ENCODE peak calls at places on chromosomes 1 and 21, in six cellular contexts. D is neural progenitor cell, I is HCT116, Q is PC-3, T is GM23248, W is SK-N-SH. N is an unnamed sample.

GRCh38 chr1:177872563-177872900 is 97.3 kb downstream of the SEC16B start:
- DNase-seq in D (no peak), I (no peak), Q (no peak), T (no peak), W (no peak), N (no peak)

GRCh38 chr21:36589352-36589971 is 109.5 kb upstream of the SIM2 start:
- DNase-seq in D (peak), I (peak), Q (peak), T (peak), W (peak), N (peak)

GRCh38 chr1:114234408-114235119 is 80.9 kb upstream of the SYT6 start:
- DNase-seq in D (no peak), I (no peak), Q (no peak), T (no peak), W (no peak), N (no peak)

GRCh38 chr1:243462929-243463697 is 207.3 kb downstream of the SDCCAG8 start:
- DNase-seq in D (no peak), I (no peak), Q (no peak), T (no peak), W (no peak), N (no peak)

GRCh38 chr1:33228935-33229487 is 27.3 kb upstream of the ZNF362 start:
- DNase-seq in D (no peak), I (no peak), Q (peak), T (peak), W (no peak), N (no peak)

GRCh38 chr1:198001776-198002408 is 84.7 kb downstream of the LHX9 start:
- DNase-seq in D (no peak), I (no peak), Q (no peak), T (peak), W (no peak), N (no peak)

GRCh38 chr1:78641558-78641957 is 8.1 kb upstream of the IFI44 start:
- DNase-seq in D (no peak), I (no peak), Q (no peak), T (no peak), W (no peak), N (peak)

GRCh38 chr1:21816602-21817302 is 4.7 kb downstream of the LDLRAD2 start:
- DNase-seq in D (no peak), I (peak), Q (peak), T (peak), W (no peak), N (no peak)

GRCh38 chr1:178849932-178850331 is 20.9 kb downstream of the ANGPTL1 start:
- DNase-seq in D (no peak), I (no peak), Q (no peak), T (no peak), W (no peak), N (no peak)

GRCh38 chr1:194919146-194919545 is 1689.1 kb downstream of the KCNT2 start:
- DNase-seq in D (no peak), I (no peak), Q (no peak), T (no peak), W (no peak), N (no peak)

GRCh38 chr1:37567023-37567422 is 10.3 kb downstream of the DNALI1 start:
- DNase-seq in D (no peak), I (no peak), Q (no peak), T (no peak), W (no peak), N (no peak)

GRCh38 chr1:9573723-9574122 is 15.0 kb upstream of the TMEM201 start:
- DNase-seq in D (peak), I (no peak), Q (peak), T (peak), W (peak), N (peak)

GRCh38 chr1:43552813-43553212 is 22.1 kb downstream of the PTPRF start:
- DNase-seq in D (no peak), I (no peak), Q (no peak), T (peak), W (no peak), N (no peak)

GRCh38 chr1:99546432-99547416 is 99.2 kb upstream of the PALMD start:
- DNase-seq in D (no peak), I (no peak), Q (no peak), T (peak), W (no peak), N (no peak)

GRCh38 chr1:200488375-200489165 is 78.7 kb upstream of the ZNF281 start:
- DNase-seq in D (peak), I (peak), Q (peak), T (peak), W (peak), N (peak)

GRCh38 chr1:66436378-66437135 is 97.4 kb upstream of the SGIP1 start:
- DNase-seq in D (no peak), I (peak), Q (peak), T (peak), W (no peak), N (peak)

GRCh38 chr1:94481473-94481933 is 60.1 kb downstream of the F3 start:
- DNase-seq in D (peak), I (peak), Q (peak), T (peak), W (peak), N (peak)

GRCh38 chr1:65940131-65940530 is 147.4 kb downstream of the PDE4B start:
- DNase-seq in D (no peak), I (no peak), Q (no peak), T (no peak), W (no peak), N (no peak)

GRCh38 chr1:39089811-39090519 is 63.8 kb downstream of the NDUFS5 start:
- DNase-seq in D (peak), I (no peak), Q (peak), T (peak), W (no peak), N (no peak)

GRCh38 chr1:183129921-183130675 is 56.0 kb upstream of the LAMC2 start:
- DNase-seq in D (no peak), I (no peak), Q (no peak), T (peak), W (no peak), N (no peak)

GRCh38 chr1:196114193-196114592 is 494.0 kb downstream of the KCNT2 start:
- DNase-seq in D (no peak), I (no peak), Q (peak), T (peak), W (no peak), N (no peak)

GRCh38 chr1:176829261-176829976 is 335.1 kb downstream of the ASTN1 start:
- DNase-seq in D (no peak), I (no peak), Q (no peak), T (no peak), W (no peak), N (no peak)

GRCh38 chr1:172172267-172172880 is 248.1 kb upstream of the C1orf105 start:
- DNase-seq in D (no peak), I (no peak), Q (no peak), T (no peak), W (no peak), N (no peak)
- TF ChIP-seq EZH2phosphoT487 in D (no peak), I (no peak), Q (no peak), T (no peak), W (no peak), N (no peak)

GRCh38 chr1:58545591-58546519 is 671 bp downstream of the OMA1 start:
- DNase-seq in D (peak), I (no peak), Q (peak), T (peak), W (peak), N (peak)

GRCh38 chr1:58551741-58552140 is 5.2 kb upstream of the OMA1 start:
- DNase-seq in D (no peak), I (no peak), Q (no peak), T (no peak), W (no peak), N (no peak)

GRCh38 chr1:58546520-58547308 is at the start of gene OMA1:
- DNase-seq in D (peak), I (peak), Q (peak), T (peak), W (peak), N (peak)

GRCh38 chr1:58548381-58548780 is 1.9 kb upstream of the OMA1 start:
- DNase-seq in D (no peak), I (no peak), Q (no peak), T (no peak), W (no peak), N (no peak)

DNA sequence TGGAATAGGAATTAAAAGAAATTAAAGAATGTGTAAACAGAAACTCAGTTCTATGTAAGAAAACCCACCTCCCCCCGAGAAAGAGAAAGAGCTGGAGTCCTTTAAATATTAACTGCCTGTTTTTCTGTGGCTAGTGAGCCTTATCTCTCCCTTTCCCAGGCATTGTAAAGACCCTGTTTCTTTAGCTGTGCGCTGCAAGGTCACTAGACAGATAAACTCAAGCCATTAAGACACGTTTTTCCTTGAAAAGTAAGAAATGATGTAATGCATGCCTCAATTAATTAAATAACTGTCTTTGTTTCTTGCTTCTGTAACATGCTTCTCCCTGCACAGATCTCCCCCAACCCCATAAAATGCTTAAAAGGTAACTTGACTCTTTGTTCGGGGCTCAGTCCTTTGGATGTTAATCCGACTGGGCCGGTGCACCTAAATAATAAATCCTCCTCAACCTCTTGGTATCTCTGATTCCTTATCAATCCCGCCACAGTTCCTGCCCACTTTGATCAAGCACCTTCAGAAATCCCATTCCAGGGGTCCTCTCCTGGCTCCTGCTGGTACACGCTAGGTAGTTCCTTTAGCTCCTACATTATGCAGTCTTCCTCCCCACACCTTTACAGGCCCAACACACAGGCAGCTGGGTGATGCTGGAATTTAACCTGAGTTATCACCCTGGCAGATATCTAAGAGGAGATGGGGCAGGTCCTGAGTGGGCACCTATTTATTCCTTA is 2.9 kb upstream of the OMA1 start:
- DNase-seq in D (no peak), I (no peak), Q (no peak), T (no peak), W (no peak), N (no peak)
- H3K9ac ChIP-seq in D (no peak), I (no peak), Q (no peak), T (no peak), W (no peak), N (no peak)

GRCh38 chr1:60850084-60850483 is 232.3 kb upstream of the NFIA start:
- DNase-seq in D (no peak), I (no peak), Q (no peak), T (no peak), W (no peak), N (no peak)

GRCh38 chr1:60849401-60849800 is 233.0 kb upstream of the NFIA start:
- DNase-seq in D (no peak), I (no peak), Q (no peak), T (no peak), W (no peak), N (no peak)

GRCh38 chr1:60847855-60848582 is 234.3 kb upstream of the NFIA start:
- DNase-seq in D (no peak), I (no peak), Q (no peak), T (no peak), W (no peak), N (no peak)

DNA sequence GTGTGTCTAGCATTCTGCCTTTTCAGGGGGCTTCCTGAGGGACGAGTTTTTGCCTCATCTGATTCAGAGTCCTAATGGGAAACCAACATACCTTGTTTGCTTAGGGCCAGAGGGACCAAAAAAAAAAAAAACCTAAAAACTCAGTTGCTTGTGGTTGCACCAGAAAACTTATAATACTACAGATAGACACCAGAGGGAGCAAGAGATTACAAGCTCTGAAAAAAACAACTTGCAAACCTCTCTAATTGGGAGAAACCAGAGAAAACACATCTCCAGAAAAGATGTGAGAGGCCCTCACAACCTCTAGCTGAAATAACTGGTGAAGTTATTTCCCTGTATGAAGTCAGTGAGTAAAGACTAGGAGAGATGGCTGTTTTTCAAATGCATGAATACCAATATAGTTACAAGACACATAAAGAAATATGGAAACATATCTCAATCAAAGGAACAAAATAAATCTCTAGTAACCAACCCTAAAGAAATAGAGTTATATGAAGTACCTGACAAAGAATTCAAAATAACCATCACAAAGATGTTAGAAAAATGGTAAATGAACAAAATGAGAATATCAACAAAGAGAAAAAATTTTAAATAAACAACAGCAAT is 233.7 kb upstream of the NFIA start:
- DNase-seq in D (peak), I (peak), Q (peak), T (peak), W (no peak), N (peak)
- H2AFZ ChIP-seq in D (no peak), I (no peak), Q (no peak), T (no peak), W (no peak), N (no peak)

GRCh38 chr1:67574221-67574620 is 110.8 kb upstream of the GADD45A start:
- DNase-seq in D (no peak), I (no peak), Q (no peak), T (no peak), W (no peak), N (no peak)
- TF ChIP-seq EZH2phosphoT487 in D (no peak), I (no peak), Q (no peak), T (no peak), W (no peak), N (no peak)

DNA sequence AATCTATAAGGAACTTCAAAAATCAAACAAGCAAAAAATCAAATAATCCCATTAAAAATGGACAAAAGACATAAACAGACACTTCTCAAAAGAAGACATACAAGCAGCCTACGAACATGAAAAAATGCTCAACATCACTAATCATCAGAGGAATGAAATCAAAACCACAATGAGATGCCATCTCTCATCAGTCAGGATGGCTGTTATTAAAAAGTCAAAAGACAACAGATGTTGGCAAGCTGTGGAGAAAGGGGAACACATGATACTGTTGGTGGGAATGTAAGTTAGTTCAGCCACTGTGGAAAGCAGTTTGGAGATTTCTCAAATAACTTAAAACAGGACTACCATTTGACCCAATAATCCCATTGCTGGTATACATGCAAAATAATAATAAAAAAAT is 226.4 kb downstream of the S1PR1 start:
- DNase-seq in D (no peak), I (no peak), Q (no peak), T (no peak), W (no peak), N (no peak)
- H3K9ac ChIP-seq in D (no peak), I (no peak), Q (no peak), T (no peak), W (no peak), N (no peak)

DNA sequence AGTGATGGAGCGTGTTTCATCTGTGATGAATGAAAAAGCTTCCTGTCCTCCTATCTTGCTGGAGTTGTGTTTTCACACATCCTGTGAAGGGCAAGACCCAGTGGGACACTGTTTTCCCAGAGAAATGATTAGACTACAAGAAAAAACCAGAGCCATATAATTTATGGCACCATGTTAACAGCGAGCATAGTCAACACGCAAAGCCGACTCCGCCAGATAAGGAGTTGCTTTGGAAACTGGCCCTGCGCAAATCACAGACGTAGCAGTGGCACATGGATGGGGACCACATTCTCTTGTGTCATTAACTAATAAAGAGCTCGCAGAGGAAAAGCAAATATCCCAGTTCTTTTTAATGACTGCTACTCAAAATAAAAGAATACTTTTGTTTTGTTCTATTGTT is 471.2 kb upstream of the RUNX1 start:
- DNase-seq in D (no peak), I (no peak), Q (no peak), T (no peak), W (no peak), N (no peak)
- H2AFZ ChIP-seq in D (no peak), I (no peak), Q (no peak), T (no peak), W (no peak), N (no peak)

DNA sequence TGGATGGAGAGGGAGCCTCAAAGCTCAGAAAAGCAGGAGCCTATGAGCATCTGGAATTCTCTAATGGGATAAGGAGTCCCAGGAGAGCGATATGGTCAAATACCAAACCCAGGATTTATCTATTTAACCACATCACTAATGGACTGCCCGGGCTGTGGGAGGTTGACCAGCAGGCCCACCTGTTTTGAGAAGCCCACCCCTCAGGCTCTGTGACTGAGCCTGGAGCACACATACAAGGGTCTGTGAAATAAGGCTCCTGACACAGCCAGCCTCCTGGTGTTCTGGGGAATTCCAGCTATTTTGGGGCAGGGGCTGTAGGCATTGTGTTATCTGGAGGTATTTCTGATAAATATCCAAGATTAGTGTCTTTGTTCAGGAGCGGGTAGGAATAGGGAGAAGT is 132.0 kb upstream of the C1orf21 start:
- DNase-seq in D (peak), I (no peak), Q (no peak), T (no peak), W (no peak), N (no peak)
- TF ChIP-seq EZH2phosphoT487 in D (no peak), I (no peak), Q (no peak), T (no peak), W (no peak), N (no peak)

GRCh38 chr1:15410223-15410883 is 665 bp downstream of the EFHD2 start:
- DNase-seq in D (peak), I (no peak), Q (no peak), T (peak), W (peak), N (no peak)
- H3K9ac ChIP-seq in D (no peak), I (peak), Q (peak), T (peak), W (peak), N (peak)

DNA sequence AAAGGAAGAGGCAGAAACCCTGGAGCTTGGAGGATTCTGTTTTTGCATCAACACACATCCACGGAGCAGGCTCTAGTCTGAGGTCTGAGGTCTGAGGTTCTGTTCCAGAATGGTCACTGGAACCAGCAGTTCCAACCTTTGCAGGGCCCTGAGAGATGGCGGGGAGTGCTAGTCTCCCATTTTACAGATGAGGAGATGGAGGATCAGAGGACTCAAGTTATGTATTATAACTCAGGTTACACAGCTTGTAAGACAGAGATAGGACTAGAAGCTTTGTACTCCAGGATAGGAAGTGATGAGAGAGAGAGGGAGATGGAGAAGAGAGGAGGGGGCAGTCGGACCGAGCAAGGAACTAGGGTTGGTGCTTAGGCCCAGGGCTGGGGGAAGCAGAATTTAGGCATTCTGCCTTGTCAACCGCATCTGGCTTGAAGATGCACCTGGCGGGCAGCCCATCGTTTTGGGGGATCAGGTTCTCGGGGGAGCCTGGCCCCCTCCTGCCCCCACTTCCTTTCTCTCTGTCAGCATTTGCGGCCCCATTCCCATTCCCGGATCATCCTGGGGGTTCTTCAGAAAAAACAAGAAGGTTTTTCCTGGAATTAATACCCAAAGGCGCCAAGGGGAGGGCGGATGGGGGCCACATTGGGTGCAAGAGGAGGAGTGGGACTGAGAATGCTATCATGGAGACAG is 5.6 kb downstream of the PEAR1 start:
- DNase-seq in D (no peak), I (no peak), Q (no peak), T (no peak), W (no peak), N (no peak)
- H2AFZ ChIP-seq in D (no peak), I (no peak), Q (no peak), T (no peak), W (no peak), N (no peak)

GRCh38 chr1:204516180-204516879 is at the start of gene MDM4:
- DNase-seq in D (peak), I (peak), Q (peak), T (peak), W (peak), N (peak)

GRCh38 chr1:204523605-204524215 is 7.5 kb downstream of the MDM4 start:
- DNase-seq in D (no peak), I (peak), Q (peak), T (no peak), W (no peak), N (no peak)

GRCh38 chr1:204524986-204525385 is 8.8 kb downstream of the MDM4 start:
- DNase-seq in D (no peak), I (no peak), Q (no peak), T (no peak), W (no peak), N (no peak)

GRCh38 chr1:204520834-204521709 is 4.9 kb downstream of the MDM4 start:
- DNase-seq in D (no peak), I (no peak), Q (no peak), T (peak), W (no peak), N (peak)
- TF ChIP-seq EZH2phosphoT487 in D (no peak), I (no peak), Q (no peak), T (no peak), W (no peak), N (no peak)

N was measured in MM.1S.